ENCODE peak calls at places on chromosome X, in eight cellular contexts. One of them, this sample, is unnamed.

GRCh38 chrX:153900806-153901752 is 3.4 kb upstream of the AVPR2 start:
- DNase-seq in adrenal gland: peak
- DNase-seq in foreskin keratinocyte: peak
- DNase-seq in CD4-positive, alpha-beta T cell: peak
- DNase-seq in breast epithelium: no peak
- DNase-seq in A673: peak
- DNase-seq in fibroblast of mammary gland: peak
- DNase-seq in upper lobe of right lung: peak
- DNase-seq in this sample: peak

GRCh38 chrX:29941292-29941691 is 274.1 kb upstream of the MAGEB2 start:
- DNase-seq in adrenal gland: no peak
- DNase-seq in A673: no peak
- DNase-seq in CD4-positive, alpha-beta T cell: no peak
- DNase-seq in breast epithelium: no peak
- DNase-seq in fibroblast of mammary gland: no peak
- DNase-seq in foreskin keratinocyte: no peak
- DNase-seq in upper lobe of right lung: no peak
- DNase-seq in this sample: no peak

GRCh38 chrX:136028383-136028984 is 43.2 kb downstream of the SLC9A6 start:
- DNase-seq in breast epithelium: no peak
- DNase-seq in foreskin keratinocyte: no peak
- DNase-seq in A673: peak
- DNase-seq in CD4-positive, alpha-beta T cell: no peak
- DNase-seq in adrenal gland: no peak
- DNase-seq in upper lobe of right lung: no peak
- DNase-seq in fibroblast of mammary gland: peak
- DNase-seq in this sample: no peak

GRCh38 chrX:150044556-150044955 is 106.3 kb upstream of the EOLA2 start:
- DNase-seq in A673: no peak
- DNase-seq in upper lobe of right lung: no peak
- DNase-seq in fibroblast of mammary gland: peak
- DNase-seq in foreskin keratinocyte: no peak
- DNase-seq in breast epithelium: no peak
- DNase-seq in adrenal gland: no peak
- DNase-seq in CD4-positive, alpha-beta T cell: no peak
- DNase-seq in this sample: no peak

GRCh38 chrX:18424482-18425198 is 768 bp upstream of the CDKL5 start:
- DNase-seq in breast epithelium: no peak
- DNase-seq in fibroblast of mammary gland: peak
- DNase-seq in adrenal gland: peak
- DNase-seq in A673: peak
- DNase-seq in upper lobe of right lung: peak
- DNase-seq in foreskin keratinocyte: no peak
- DNase-seq in CD4-positive, alpha-beta T cell: peak
- DNase-seq in this sample: no peak

GRCh38 chrX:65582450-65583082 is 48.0 kb upstream of the LAS1L start:
- DNase-seq in breast epithelium: no peak
- DNase-seq in fibroblast of mammary gland: no peak
- DNase-seq in foreskin keratinocyte: no peak
- DNase-seq in adrenal gland: no peak
- DNase-seq in CD4-positive, alpha-beta T cell: no peak
- DNase-seq in A673: no peak
- DNase-seq in upper lobe of right lung: no peak
- DNase-seq in this sample: no peak

GRCh38 chrX:120000490-120001246 is 57.1 kb upstream of the NKAP start:
- DNase-seq in breast epithelium: no peak
- DNase-seq in CD4-positive, alpha-beta T cell: no peak
- DNase-seq in upper lobe of right lung: no peak
- DNase-seq in fibroblast of mammary gland: peak
- DNase-seq in foreskin keratinocyte: no peak
- DNase-seq in adrenal gland: no peak
- DNase-seq in A673: no peak
- DNase-seq in this sample: no peak

GRCh38 chrX:53714580-53715335 is 28.2 kb upstream of the HUWE1 start:
- DNase-seq in fibroblast of mammary gland: peak
- DNase-seq in A673: no peak
- DNase-seq in breast epithelium: peak
- DNase-seq in adrenal gland: no peak
- DNase-seq in CD4-positive, alpha-beta T cell: peak
- DNase-seq in foreskin keratinocyte: peak
- DNase-seq in upper lobe of right lung: peak
- DNase-seq in this sample: peak

GRCh38 chrX:110145854-110146253 is 142.9 kb downstream of the TMEM164 start:
- DNase-seq in breast epithelium: no peak
- DNase-seq in adrenal gland: peak
- DNase-seq in fibroblast of mammary gland: peak
- DNase-seq in CD4-positive, alpha-beta T cell: no peak
- DNase-seq in A673: peak
- DNase-seq in foreskin keratinocyte: no peak
- DNase-seq in upper lobe of right lung: no peak
- DNase-seq in this sample: no peak

GRCh38 chrX:25810202-25810601 is 327.9 kb upstream of the MAGEB18 start:
- DNase-seq in A673: peak
- DNase-seq in adrenal gland: no peak
- DNase-seq in CD4-positive, alpha-beta T cell: no peak
- DNase-seq in breast epithelium: no peak
- DNase-seq in fibroblast of mammary gland: peak
- DNase-seq in foreskin keratinocyte: peak
- DNase-seq in upper lobe of right lung: no peak
- DNase-seq in this sample: no peak

GRCh38 chrX:63128509-63128908 is 222.6 kb downstream of the SPIN4 start:
- DNase-seq in A673: peak
- DNase-seq in adrenal gland: peak
- DNase-seq in CD4-positive, alpha-beta T cell: peak
- DNase-seq in foreskin keratinocyte: no peak
- DNase-seq in upper lobe of right lung: no peak
- DNase-seq in breast epithelium: no peak
- DNase-seq in fibroblast of mammary gland: peak
- DNase-seq in this sample: no peak

GRCh38 chrX:107686026-107686425 is 57.7 kb downstream of the PRPS1 start:
- DNase-seq in breast epithelium: no peak
- DNase-seq in foreskin keratinocyte: no peak
- DNase-seq in CD4-positive, alpha-beta T cell: no peak
- DNase-seq in upper lobe of right lung: no peak
- DNase-seq in fibroblast of mammary gland: peak
- DNase-seq in adrenal gland: no peak
- DNase-seq in A673: no peak
- DNase-seq in this sample: no peak

GRCh38 chrX:1502241-1502640 is 34.7 kb downstream of the P2RY8 start:
- DNase-seq in A673: no peak
- DNase-seq in fibroblast of mammary gland: no peak
- DNase-seq in breast epithelium: no peak
- DNase-seq in CD4-positive, alpha-beta T cell: no peak
- DNase-seq in foreskin keratinocyte: no peak
- DNase-seq in adrenal gland: no peak
- DNase-seq in upper lobe of right lung: peak
- DNase-seq in this sample: no peak

GRCh38 chrX:3501833-3502535 is 155.5 kb upstream of the MXRA5 start:
- DNase-seq in breast epithelium: no peak
- DNase-seq in CD4-positive, alpha-beta T cell: no peak
- DNase-seq in adrenal gland: no peak
- DNase-seq in upper lobe of right lung: no peak
- DNase-seq in foreskin keratinocyte: peak
- DNase-seq in A673: no peak
- DNase-seq in fibroblast of mammary gland: peak
- DNase-seq in this sample: no peak

GRCh38 chrX:103418811-103419210 is 42.5 kb downstream of the BEX3 start:
- DNase-seq in CD4-positive, alpha-beta T cell: no peak
- DNase-seq in adrenal gland: no peak
- DNase-seq in breast epithelium: no peak
- DNase-seq in upper lobe of right lung: no peak
- DNase-seq in fibroblast of mammary gland: peak
- DNase-seq in foreskin keratinocyte: no peak
- DNase-seq in A673: no peak
- DNase-seq in this sample: no peak

GRCh38 chrX:48996969-48997368 is 5.1 kb downstream of the GRIPAP1 start:
- DNase-seq in A673: no peak
- DNase-seq in foreskin keratinocyte: no peak
- DNase-seq in fibroblast of mammary gland: no peak
- DNase-seq in breast epithelium: no peak
- DNase-seq in CD4-positive, alpha-beta T cell: no peak
- DNase-seq in upper lobe of right lung: no peak
- DNase-seq in adrenal gland: no peak
- DNase-seq in this sample: no peak

GRCh38 chrX:39196192-39197102 is 395.2 kb downstream of the MID1IP1 start:
- DNase-seq in CD4-positive, alpha-beta T cell: no peak
- DNase-seq in A673: peak
- DNase-seq in breast epithelium: no peak
- DNase-seq in foreskin keratinocyte: peak
- DNase-seq in upper lobe of right lung: no peak
- DNase-seq in fibroblast of mammary gland: peak
- DNase-seq in adrenal gland: no peak
- DNase-seq in this sample: peak

GRCh38 chrX:46485897-46486296 is 59.3 kb downstream of the ZNF674 start:
- DNase-seq in A673: no peak
- DNase-seq in upper lobe of right lung: no peak
- DNase-seq in fibroblast of mammary gland: no peak
- DNase-seq in breast epithelium: no peak
- DNase-seq in CD4-positive, alpha-beta T cell: no peak
- DNase-seq in foreskin keratinocyte: no peak
- DNase-seq in adrenal gland: no peak
- DNase-seq in this sample: no peak

GRCh38 chrX:70025464-70025863 is 24.3 kb downstream of the AWAT2 start:
- DNase-seq in foreskin keratinocyte: no peak
- DNase-seq in A673: no peak
- DNase-seq in CD4-positive, alpha-beta T cell: no peak
- DNase-seq in adrenal gland: no peak
- DNase-seq in upper lobe of right lung: no peak
- DNase-seq in breast epithelium: no peak
- DNase-seq in fibroblast of mammary gland: peak
- DNase-seq in this sample: no peak

GRCh38 chrX:131801911-131802310 is 221.2 kb upstream of the STK26 start:
- DNase-seq in fibroblast of mammary gland: no peak
- DNase-seq in A673: no peak
- DNase-seq in foreskin keratinocyte: no peak
- DNase-seq in CD4-positive, alpha-beta T cell: no peak
- DNase-seq in adrenal gland: no peak
- DNase-seq in breast epithelium: no peak
- DNase-seq in upper lobe of right lung: no peak
- DNase-seq in this sample: no peak

GRCh38 chrX:30039768-30040167 is 175.6 kb upstream of the MAGEB2 start:
- DNase-seq in breast epithelium: no peak
- DNase-seq in adrenal gland: no peak
- DNase-seq in foreskin keratinocyte: no peak
- DNase-seq in upper lobe of right lung: no peak
- DNase-seq in A673: no peak
- DNase-seq in CD4-positive, alpha-beta T cell: no peak
- DNase-seq in fibroblast of mammary gland: peak
- DNase-seq in this sample: no peak

GRCh38 chrX:9738146-9738545 is 27.5 kb downstream of the GPR143 start:
- DNase-seq in upper lobe of right lung: no peak
- DNase-seq in CD4-positive, alpha-beta T cell: no peak
- DNase-seq in foreskin keratinocyte: no peak
- DNase-seq in adrenal gland: no peak
- DNase-seq in A673: no peak
- DNase-seq in breast epithelium: no peak
- DNase-seq in fibroblast of mammary gland: no peak
- DNase-seq in this sample: no peak

GRCh38 chrX:129693343-129693742 is 38.6 kb upstream of the APLN start:
- DNase-seq in breast epithelium: no peak
- DNase-seq in fibroblast of mammary gland: no peak
- DNase-seq in A673: no peak
- DNase-seq in adrenal gland: no peak
- DNase-seq in foreskin keratinocyte: no peak
- DNase-seq in upper lobe of right lung: no peak
- DNase-seq in CD4-positive, alpha-beta T cell: no peak
- DNase-seq in this sample: no peak

DNA sequence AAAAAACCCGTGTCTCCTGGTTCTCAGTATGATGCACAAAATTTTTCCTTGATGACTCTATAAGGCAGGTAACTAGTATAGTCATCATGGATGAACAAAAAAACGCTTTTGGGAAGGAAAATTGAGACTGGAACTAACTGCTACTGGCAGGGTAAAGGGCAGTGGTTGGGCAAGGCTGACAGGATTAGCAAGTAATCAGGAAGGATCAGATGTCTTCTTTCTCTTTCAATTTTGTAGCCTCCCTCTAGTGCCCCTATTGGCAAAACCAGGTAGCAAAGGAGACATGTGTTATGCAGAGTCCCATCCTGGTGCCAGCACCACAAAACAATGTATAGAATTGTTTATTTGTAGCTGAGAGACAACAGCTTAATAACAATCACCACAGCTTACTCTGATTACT is 12.8 kb upstream of the SLITRK4 start:
- DNase-seq in fibroblast of mammary gland: no peak
- DNase-seq in upper lobe of right lung: no peak
- DNase-seq in adrenal gland: peak
- DNase-seq in CD4-positive, alpha-beta T cell: no peak
- DNase-seq in foreskin keratinocyte: no peak
- DNase-seq in breast epithelium: no peak
- DNase-seq in A673: peak
- DNase-seq in this sample: no peak
- TF ChIP-seq CTCF in fibroblast of mammary gland: no peak
- TF ChIP-seq CTCF in upper lobe of right lung: peak
- TF ChIP-seq CTCF in adrenal gland: peak
- TF ChIP-seq CTCF in CD4-positive, alpha-beta T cell: no peak
- TF ChIP-seq CTCF in foreskin keratinocyte: no peak
- TF ChIP-seq CTCF in breast epithelium: no peak
- TF ChIP-seq CTCF in A673: peak
- TF ChIP-seq CTCF in this sample: no peak

GRCh38 chrX:52363247-52363883 is 5.5 kb upstream of the XAGE2 start:
- DNase-seq in breast epithelium: no peak
- DNase-seq in fibroblast of mammary gland: peak
- DNase-seq in A673: peak
- DNase-seq in adrenal gland: no peak
- DNase-seq in foreskin keratinocyte: no peak
- DNase-seq in CD4-positive, alpha-beta T cell: no peak
- DNase-seq in upper lobe of right lung: no peak
- DNase-seq in this sample: no peak
- TF ChIP-seq CTCF in breast epithelium: no peak
- TF ChIP-seq CTCF in fibroblast of mammary gland: peak
- TF ChIP-seq CTCF in A673: peak
- TF ChIP-seq CTCF in adrenal gland: no peak
- TF ChIP-seq CTCF in foreskin keratinocyte: no peak
- TF ChIP-seq CTCF in CD4-positive, alpha-beta T cell: no peak
- TF ChIP-seq CTCF in upper lobe of right lung: no peak
- TF ChIP-seq CTCF in this sample: no peak

DNA sequence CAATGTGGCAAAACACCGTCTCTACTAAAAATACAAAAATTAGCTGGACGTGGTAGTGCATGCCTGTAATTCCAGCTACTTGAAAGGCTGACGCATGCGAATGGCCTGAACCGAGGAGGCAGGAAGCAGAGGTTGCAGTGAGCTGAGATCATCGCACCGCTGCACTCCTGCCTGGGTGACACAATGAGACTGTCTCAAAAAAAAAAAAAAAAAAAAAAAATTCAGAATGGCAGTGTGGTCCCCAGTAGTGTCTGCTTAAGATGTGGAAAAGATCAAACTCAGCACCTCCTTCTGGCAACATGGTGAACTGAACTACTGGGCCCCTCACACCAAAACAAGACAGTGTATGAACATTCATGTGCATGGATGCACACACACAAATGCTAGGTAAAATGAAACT is 32.2 kb downstream of the SMS start:
- DNase-seq in breast epithelium: no peak
- DNase-seq in upper lobe of right lung: no peak
- DNase-seq in A673: peak
- DNase-seq in fibroblast of mammary gland: peak
- DNase-seq in CD4-positive, alpha-beta T cell: peak
- DNase-seq in adrenal gland: no peak
- DNase-seq in foreskin keratinocyte: no peak
- DNase-seq in this sample: no peak
- TF ChIP-seq CTCF in breast epithelium: no peak
- TF ChIP-seq CTCF in upper lobe of right lung: no peak
- TF ChIP-seq CTCF in A673: peak
- TF ChIP-seq CTCF in fibroblast of mammary gland: peak
- TF ChIP-seq CTCF in CD4-positive, alpha-beta T cell: no peak
- TF ChIP-seq CTCF in adrenal gland: no peak
- TF ChIP-seq CTCF in foreskin keratinocyte: peak
- TF ChIP-seq CTCF in this sample: peak

GRCh38 chrX:6446588-6446987 is 88.3 kb downstream of the VCX3A start:
- DNase-seq in foreskin keratinocyte: no peak
- DNase-seq in CD4-positive, alpha-beta T cell: no peak
- DNase-seq in A673: no peak
- DNase-seq in upper lobe of right lung: no peak
- DNase-seq in adrenal gland: no peak
- DNase-seq in breast epithelium: no peak
- DNase-seq in fibroblast of mammary gland: no peak
- DNase-seq in this sample: no peak
- TF ChIP-seq CTCF in foreskin keratinocyte: no peak
- TF ChIP-seq CTCF in CD4-positive, alpha-beta T cell: no peak
- TF ChIP-seq CTCF in A673: no peak
- TF ChIP-seq CTCF in upper lobe of right lung: no peak
- TF ChIP-seq CTCF in adrenal gland: no peak
- TF ChIP-seq CTCF in breast epithelium: no peak
- TF ChIP-seq CTCF in fibroblast of mammary gland: no peak
- TF ChIP-seq CTCF in this sample: no peak

This sample was measured in GM12864.